ENCODE peak calls at places on chromosomes 16 and 17, in ten cellular contexts. K is T follicular helper cell; Z is posterior cingulate gyrus; X is cardiac fibroblast; B is cardiac muscle cell; L is activated T-helper 2 cell treated with anti-CD3 and anti-CD28 coated beads, Interferon-gamma antibody, Interleukin-2, Interleukin-4, amounts not matched to agents 10 μg/mL and 5 μg/mL and 100 μg/mL, durations not matched to agents 14 hours and 24 hours and 36 hours; G is GM04504; V is head of caudate nucleus; Q is activated T-helper 1 cell treated with anti-CD3 and anti-CD28 coated beads, Interleukin-12 subunit alpha, Interleukin-12 subunit beta, Interleukin-2, Interleukin-4 antibody, amounts not matched to agents 30 ng/mL and 10 ng/mL and 1 ng/mL, durations not matched to agents 14 hours and 24 hours and 36 hours; M is Right ventricle myocardium superior. C is an unnamed sample.

GRCh38 chr16:87152221-87152755 is 164.9 kb downstream of the C16orf95 start:
- DNase-seq in V (no peak), K (no peak), G (no peak), X (no peak), B (no peak), M (no peak), Z (no peak), L (no peak), Q (no peak), C (no peak)

GRCh38 chr17:37458805-37459204 is 30.9 kb upstream of the DUSP14 start:
- DNase-seq in X (peak; percentile 50), L (no peak), G (peak; percentile 42), K (no peak), M (no peak), Z (no peak), B (no peak), Q (no peak), V (no peak), C (no peak)

GRCh38 chr16:54554581-54554980 is 268.0 kb upstream of the IRX3 start:
- DNase-seq in Z (no peak), B (no peak), M (no peak), G (no peak), Q (no peak), V (no peak), L (no peak), K (no peak), X (no peak), C (no peak)

GRCh38 chr17:78933959-78934568 is 8.9 kb upstream of the TIMP2 start:
- DNase-seq in G (peak; percentile 99), X (peak; percentile 99), Z (peak; percentile 74), B (peak; percentile 46), L (no peak), V (peak; percentile 94), K (no peak), Q (no peak), M (peak; percentile 97), C (no peak)

GRCh38 chr17:49851387-49852291 is 3.8 kb upstream of the TAC4 start:
- DNase-seq in M (peak; percentile 88), K (peak; percentile 51), Z (peak; percentile 68), G (peak; percentile 32), Q (peak; percentile 46), V (peak; percentile 78), B (peak; percentile 89), X (peak; percentile 78), L (peak; percentile 53), C (peak; percentile 73)

GRCh38 chr16:1093284-1094123 is 2.5 kb downstream of the C1QTNF8 start:
- DNase-seq in X (peak; percentile 8), L (no peak), Q (no peak), Z (no peak), B (no peak), G (no peak), K (no peak), M (peak; percentile 44), V (no peak), C (no peak)

GRCh38 chr16:27240948-27241531 is 27.5 kb downstream of the NSMCE1 start:
- DNase-seq in X (peak; percentile 71), L (no peak), V (no peak), Q (no peak), G (peak; percentile 65), M (no peak), Z (no peak), B (no peak), K (no peak), C (no peak)

GRCh38 chr16:3514621-3515020 is 13.8 kb downstream of the CLUAP1 start:
- DNase-seq in Q (no peak), K (no peak), V (no peak), L (no peak), X (no peak), M (no peak), B (no peak), G (no peak), Z (no peak), C (no peak)

GRCh38 chr17:52536466-52536865 is 378.0 kb upstream of the CA10 start:
- DNase-seq in V (no peak), L (no peak), X (no peak), B (no peak), K (no peak), Z (no peak), G (no peak), Q (no peak), M (peak; percentile 71), C (no peak)

GRCh38 chr16:57997528-57998265 is 2.8 kb downstream of the ZNF319 start:
- DNase-seq in G (no peak), Q (no peak), M (no peak), V (no peak), Z (no peak), B (no peak), X (no peak), L (no peak), K (no peak), C (no peak)

GRCh38 chr17:48589831-48590602 is at the start of gene HOXB3:
- DNase-seq in M (no peak), L (no peak), Q (no peak), G (peak; percentile 94), Z (no peak), X (no peak), V (no peak), K (no peak), B (no peak), C (no peak)

GRCh38 chr17:39231587-39232551 is 6.1 kb upstream of the STAC2 start:
- DNase-seq in K (peak; percentile 46), M (peak; percentile 64), Z (no peak), V (peak; percentile 80), L (peak; percentile 31), G (no peak), Q (peak; percentile 20), X (peak; percentile 62), B (peak; percentile 62), C (peak; percentile 46)

GRCh38 chr17:32723310-32723955 is 153.5 kb downstream of the MYO1D start:
- DNase-seq in Q (no peak), M (no peak), L (no peak), X (no peak), K (no peak), B (no peak), G (no peak), V (peak; percentile 60), Z (peak; percentile 35), C (no peak)

GRCh38 chr17:2705263-2705662 is 6.3 kb downstream of the CLUH start:
- DNase-seq in X (peak; percentile 34), Z (no peak), Q (no peak), L (no peak), V (no peak), K (no peak), G (no peak), B (no peak), M (peak; percentile 42), C (no peak)

GRCh38 chr17:1227917-1228751 is 42.1 kb upstream of the BHLHA9 start:
- DNase-seq in X (no peak), K (no peak), Q (no peak), Z (peak; percentile 23), G (no peak), M (peak; percentile 73), V (peak; percentile 61), B (peak; percentile 20), L (no peak), C (no peak)

GRCh38 chr16:58393138-58393504 is 850 bp downstream of the GINS3 start:
- DNase-seq in X (peak; percentile 15), K (no peak), M (no peak), V (no peak), Z (no peak), B (no peak), L (no peak), G (no peak), Q (no peak), C (no peak)

GRCh38 chr17:72030067-72030899 is 90.5 kb upstream of the SOX9 start:
- DNase-seq in X (peak; percentile 53), K (peak; percentile 1), G (peak; percentile 24), L (peak; percentile 10), B (peak; percentile 36), Q (peak; percentile 7), Z (peak; percentile 32), V (peak; percentile 82), M (peak; percentile 48), C (no peak)

GRCh38 chr17:78774956-78775571 is 7.0 kb downstream of the CYTH1 start:
- DNase-seq in V (no peak), X (no peak), Q (peak; percentile 66), B (no peak), M (no peak), Z (no peak), G (no peak), L (peak; percentile 67), K (peak; percentile 35), C (peak; percentile 56)

GRCh38 chr16:80938035-80938927 is 68.4 kb downstream of the CMC2 start:
- DNase-seq in Q (no peak), G (peak; percentile 99), V (no peak), M (no peak), X (peak; percentile 98), K (no peak), Z (no peak), L (no peak), B (no peak), C (no peak)

GRCh38 chr16:73057369-73058210 is 9.7 kb upstream of the ZFHX3 start:
- DNase-seq in V (no peak), K (no peak), M (peak; percentile 65), X (peak; percentile 59), G (no peak), Q (no peak), Z (no peak), B (peak; percentile 61), L (no peak), C (no peak)

GRCh38 chr17:8951210-8951609 is 14.3 kb downstream of the PIK3R5 start:
- DNase-seq in Z (no peak), X (no peak), V (no peak), L (no peak), G (no peak), K (no peak), Q (no peak), M (no peak), B (no peak), C (no peak)

GRCh38 chr17:50487213-50488096 is 8.8 kb downstream of the RSAD1 start:
- DNase-seq in Q (no peak), L (no peak), X (no peak), K (no peak), Z (no peak), M (no peak), B (no peak), G (no peak), V (no peak), C (no peak)

GRCh38 chr17:19915579-19915978 is 47.8 kb upstream of the ULK2 start:
- DNase-seq in G (no peak), B (no peak), M (no peak), X (no peak), K (no peak), V (no peak), Z (no peak), Q (no peak), L (no peak), C (no peak)

GRCh38 chr16:50611332-50611934 is 63.2 kb downstream of the NKD1 start:
- DNase-seq in G (no peak), X (peak; percentile 41), Q (no peak), L (no peak), K (no peak), B (no peak), M (no peak), Z (no peak), V (no peak), C (no peak)

GRCh38 chr16:4172070-4172469 is 55.8 kb upstream of the ADCY9 start:
- DNase-seq in Z (no peak), K (no peak), G (peak; percentile 41), X (peak; percentile 37), L (no peak), V (no peak), Q (no peak), B (no peak), M (no peak), C (no peak)

GRCh38 chr16:12496866-12497265 is 306.8 kb downstream of the CPPED1 start:
- DNase-seq in M (no peak), X (no peak), G (no peak), V (no peak), B (no peak), Q (no peak), Z (no peak), K (no peak), L (no peak), C (no peak)

GRCh38 chr17:57861000-57861736 is 11.3 kb upstream of the MRPS23 start:
- DNase-seq in Z (no peak), X (no peak), M (peak; percentile 76), B (no peak), L (no peak), G (no peak), V (peak; percentile 75), K (no peak), Q (peak; percentile 7), C (peak; percentile 21)